ENCODE peak calls at places on chromosome 3, in five cellular contexts. M, Y, W, G and L are unnamed samples. For H3K9me3 and H3K4me1, the result is how much of the 10 kb centered on the place peaks cover.

GRCh38 chr3:13530241-13531009 is 18.5 kb upstream of the FBLN2 start:
- DNase-seq in Y (no peak), W (no peak), G (no peak), M (no peak), L (no peak)

GRCh38 chr3:179716226-179716625 is 63.4 kb downstream of the USP13 start:
- DNase-seq in G (no peak), M (no peak), Y (no peak), W (no peak), L (no peak)

GRCh38 chr3:126858887-126859286 is 124.0 kb upstream of the PLXNA1 start:
- DNase-seq in M (no peak), Y (peak), G (no peak), W (no peak), L (no peak)

GRCh38 chr3:114299421-114299820 is 5.6 kb downstream of the TIGIT start:
- DNase-seq in M (no peak), Y (peak), W (peak), G (no peak), L (peak)

GRCh38 chr3:106821801-106822200 is 555.4 kb upstream of the CCDC54 start:
- DNase-seq in M (no peak), W (no peak), Y (no peak), G (no peak), L (no peak)

GRCh38 chr3:126530171-126531050 is 6.5 kb downstream of the CHST13 start:
- DNase-seq in G (no peak), Y (no peak), M (peak), W (peak), L (no peak)

GRCh38 chr3:29291262-29291981 is 10.6 kb downstream of the RBMS3 start:
- DNase-seq in G (peak), M (no peak), Y (no peak), W (peak), L (no peak)

GRCh38 chr3:107283948-107284347 is 93.3 kb upstream of the CCDC54 start:
- DNase-seq in Y (no peak), W (no peak), G (no peak), M (no peak), L (no peak)

GRCh38 chr3:129418041-129418973 is 10.1 kb downstream of the EFCAB12 start:
- DNase-seq in M (no peak), Y (no peak), G (no peak), W (no peak), L (no peak)

GRCh38 chr3:181493423-181493822 is 218.3 kb upstream of the SOX2 start:
- DNase-seq in Y (no peak), M (no peak), W (no peak), G (no peak), L (no peak)

GRCh38 chr3:169998668-169999131 is 32.1 kb downstream of the SEC62 start:
- DNase-seq in Y (peak), M (no peak), W (no peak), G (no peak), L (no peak)

GRCh38 chr3:26827169-26827568 is 204.6 kb downstream of the LRRC3B start:
- DNase-seq in M (no peak), G (no peak), Y (no peak), W (no peak), L (no peak)

GRCh38 chr3:26825454-26825853 is 202.9 kb downstream of the LRRC3B start:
- DNase-seq in W (no peak), M (no peak), G (no peak), Y (no peak), L (no peak)
- H3K9me3 ChIP-seq in W (under half), M (half or more), G (under half), Y (under half), L (under half)

GRCh38 chr3:195164573-195165263 is 106.2 kb downstream of the XXYLT1 start:
- DNase-seq in M (no peak), W (no peak), G (no peak), Y (no peak), L (no peak)
- H3K4me1 ChIP-seq in M (under half), W (under half), G (under half), Y (under half), L (under half)

DNA sequence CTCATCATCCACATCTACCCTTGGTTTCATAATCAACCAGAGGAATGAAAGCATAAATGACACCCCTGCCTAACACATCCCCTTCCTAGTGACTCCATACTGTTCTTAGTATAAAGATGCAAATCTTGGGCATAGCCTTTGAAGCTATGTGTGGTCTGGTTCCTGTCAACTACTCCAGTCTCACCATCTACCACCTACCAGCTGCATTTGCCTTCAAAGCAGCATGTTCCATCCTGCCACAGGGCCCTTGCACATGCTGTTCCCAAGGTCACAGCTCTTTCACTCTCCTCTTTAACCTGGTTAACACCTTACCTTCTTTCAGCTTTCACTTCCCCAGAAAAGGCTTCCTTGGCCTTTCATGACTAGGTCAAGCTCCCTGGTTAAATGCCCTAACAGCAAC is 62.3 kb upstream of the ARHGEF3 start:
- DNase-seq in G (no peak), W (no peak), M (no peak), Y (no peak), L (no peak)
- TF ChIP-seq CTCF in G (no peak), W (no peak), M (no peak), Y (no peak), L (no peak)

GRCh38 chr3:96961576-96961975 is 147.2 kb downstream of the EPHA6 start:
- DNase-seq in G (no peak), M (no peak), Y (no peak), W (no peak), L (no peak)

GRCh38 chr3:96960661-96961330 is 146.4 kb downstream of the EPHA6 start:
- DNase-seq in G (no peak), W (no peak), M (no peak), Y (no peak), L (no peak)

GRCh38 chr3:96970211-96970610 is 155.8 kb downstream of the EPHA6 start:
- DNase-seq in G (no peak), M (no peak), W (no peak), Y (peak), L (no peak)

GRCh38 chr3:96966181-96966929 is 152.0 kb downstream of the EPHA6 start:
- DNase-seq in Y (no peak), G (no peak), W (no peak), M (no peak), L (no peak)
- H3K9me3 ChIP-seq in Y (under half), G (under half), W (under half), M (under half), L (under half)

DNA sequence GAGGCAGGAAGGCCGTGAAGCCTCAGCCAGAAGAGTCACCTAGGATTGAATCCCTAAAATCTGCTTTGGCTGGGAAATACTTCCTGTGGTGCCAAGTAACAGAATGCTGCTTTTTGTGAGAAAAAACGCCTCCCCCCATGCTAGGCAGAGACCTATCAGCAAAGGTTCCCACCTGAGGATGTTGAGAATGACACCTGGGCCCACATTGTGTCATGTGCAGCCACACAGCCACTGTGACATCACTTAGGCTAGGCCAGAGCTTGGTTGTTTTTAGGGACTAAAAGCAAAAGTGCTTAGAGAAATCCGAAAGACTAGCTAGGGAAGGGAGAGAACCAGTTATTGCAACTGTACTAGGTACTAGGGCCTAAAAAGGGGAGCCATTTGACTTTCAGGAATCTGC is 6.2 kb downstream of the ZDHHC3 start:
- DNase-seq in M (peak), Y (no peak), G (no peak), W (no peak), L (no peak)
- H3K4me1 ChIP-seq in M (under half), Y (under half), G (under half), W (under half), L (under half)

DNA sequence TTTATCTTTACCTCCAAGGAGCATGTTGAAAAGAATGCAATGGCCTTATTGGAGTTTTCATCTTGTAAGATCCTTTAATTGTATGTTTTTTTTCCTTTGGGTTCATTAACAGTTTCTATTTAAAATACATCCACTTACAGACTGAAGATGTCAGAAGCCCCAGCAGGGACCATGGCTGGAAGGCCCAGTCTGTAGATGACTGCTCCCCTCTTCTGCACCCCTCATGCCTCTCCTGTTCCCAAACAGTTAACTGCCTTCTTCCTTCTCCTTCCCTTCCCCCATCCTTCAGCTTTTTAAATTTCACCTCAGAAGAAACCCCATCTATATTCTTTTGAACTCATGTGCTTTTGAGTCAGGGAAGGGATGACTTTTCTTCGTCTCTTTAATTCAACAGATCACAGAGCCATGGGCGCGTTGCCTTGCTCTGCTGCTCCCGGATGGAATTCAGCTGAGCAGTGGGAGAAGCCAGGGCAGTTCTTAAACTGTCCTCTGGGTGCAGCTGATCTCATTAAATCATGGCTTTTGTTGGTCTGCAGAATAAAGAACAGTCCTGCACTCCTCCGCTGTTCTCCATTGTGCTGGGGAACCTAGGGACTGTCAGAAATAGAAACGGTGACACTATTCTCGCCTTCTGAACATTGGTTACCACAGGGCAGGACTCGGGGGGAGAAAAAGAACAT is 71.5 kb upstream of the EIF1B start:
- DNase-seq in M (no peak), G (no peak), Y (peak), W (no peak), L (no peak)
- TF ChIP-seq CTCF in M (no peak), G (no peak), Y (peak), W (no peak), L (no peak)

GRCh38 chr3:82382831-82383230 is 621.4 kb upstream of the GBE1 start:
- DNase-seq in G (no peak), W (no peak), M (no peak), Y (no peak), L (no peak)

GRCh38 chr3:82384176-82384575 is 622.7 kb upstream of the GBE1 start:
- DNase-seq in W (no peak), G (no peak), M (no peak), Y (no peak), L (no peak)

GRCh38 chr3:82376883-82377282 is 615.4 kb upstream of the GBE1 start:
- DNase-seq in G (no peak), Y (no peak), M (no peak), W (no peak), L (no peak)

DNA sequence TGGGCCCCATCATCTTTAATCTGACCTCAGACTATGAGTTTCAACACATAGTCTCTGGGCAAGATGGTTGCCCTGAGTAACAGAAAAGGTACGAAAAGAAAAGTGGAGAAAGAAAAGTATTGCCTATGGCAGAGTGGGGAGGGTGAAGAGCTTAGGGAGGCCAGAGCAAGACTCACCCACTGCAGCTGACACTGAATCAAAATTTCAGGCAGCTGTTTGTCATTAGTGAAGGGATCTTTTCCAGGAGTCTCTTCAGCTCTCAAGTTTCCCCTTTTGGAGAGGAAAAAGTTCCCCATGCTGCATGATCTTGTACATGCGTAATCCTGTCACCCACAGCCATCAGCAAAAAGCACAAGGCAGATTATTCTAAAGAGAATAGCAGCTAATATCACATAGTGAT is 616.9 kb upstream of the GBE1 start:
- DNase-seq in W (no peak), G (no peak), M (no peak), Y (no peak), L (no peak)
- H3K9me3 ChIP-seq in W (under half), G (under half), M (under half), Y (under half), L (under half)

DNA sequence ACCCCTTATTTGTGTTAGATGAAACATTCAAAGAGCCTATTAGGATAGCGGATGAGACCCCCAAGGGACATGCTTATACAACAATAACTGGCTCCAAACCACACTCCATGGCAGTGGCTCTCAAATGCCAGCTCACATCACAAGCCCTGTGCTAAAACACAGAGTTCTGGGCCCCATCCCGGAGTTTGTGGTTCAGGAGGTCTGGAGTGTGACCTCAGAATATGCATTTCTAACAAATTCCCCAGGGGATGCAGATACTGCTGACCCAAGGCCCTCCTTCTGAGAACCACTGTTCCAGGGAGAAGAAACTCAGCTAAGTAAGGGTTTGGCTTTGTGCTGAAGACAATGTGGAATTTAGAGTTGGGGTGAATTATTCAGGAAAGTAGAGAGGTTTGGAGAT is 3.6 kb downstream of the CCRL2 start:
- DNase-seq in M (no peak), W (no peak), Y (no peak), G (no peak), L (no peak)
- H3K4me1 ChIP-seq in M (under half), W (under half), Y (under half), G (under half), L (under half)

GRCh38 chr3:48118322-48118721 is 69.9 kb downstream of the CDC25A start:
- DNase-seq in Y (no peak), G (no peak), W (no peak), M (no peak), L (no peak)

GRCh38 chr3:48120223-48120622 is 68.0 kb downstream of the CDC25A start:
- DNase-seq in W (no peak), M (no peak), Y (no peak), G (no peak), L (no peak)

GRCh38 chr3:48122504-48122903 is 65.7 kb downstream of the CDC25A start:
- DNase-seq in Y (no peak), G (no peak), M (no peak), W (no peak), L (no peak)

GRCh38 chr3:48118928-48119327 is 69.3 kb downstream of the CDC25A start:
- DNase-seq in Y (no peak), M (no peak), G (no peak), W (no peak), L (no peak)

GRCh38 chr3:48119495-48120193 is 68.6 kb downstream of the CDC25A start:
- DNase-seq in W (peak), G (peak), M (peak), Y (no peak), L (no peak)
- TF ChIP-seq CTCF in W (no peak), G (no peak), M (no peak), Y (no peak), L (no peak)